ENCODE peak calls at places on chromosomes 3 and 15, in six cellular contexts. X, U, O, E, A and S are unnamed samples.

GRCh38 chr3:9169326-9169725 is 80.1 kb downstream of the SRGAP3 start:
- DNase-seq in X (no peak), E (no peak), A (no peak), O (no peak), U (no peak), S (no peak)

GRCh38 chr15:38878946-38879345 is 314.3 kb upstream of the RASGRP1 start:
- DNase-seq in X (no peak), U (no peak), E (peak), A (no peak), O (no peak), S (no peak)

GRCh38 chr15:90873998-90874605 is 5.7 kb downstream of the FURIN start:
- DNase-seq in X (no peak), U (no peak), A (no peak), E (peak), O (no peak), S (peak)

GRCh38 chr3:52230461-52230860 is 5.0 kb upstream of the TLR9 start:
- DNase-seq in U (no peak), O (no peak), A (no peak), E (no peak), X (no peak), S (peak)

GRCh38 chr3:73365756-73366397 is 258.9 kb downstream of the PDZRN3 start:
- DNase-seq in X (peak), E (no peak), U (peak), A (peak), O (no peak), S (no peak)

GRCh38 chr15:98850991-98851776 is 156.4 kb downstream of the PGPEP1L start:
- DNase-seq in X (peak), U (peak), A (no peak), E (peak), O (peak), S (peak)

GRCh38 chr3:122103821-122104514 is 48.8 kb downstream of the CD86 start:
- DNase-seq in U (no peak), X (no peak), E (no peak), O (no peak), A (no peak), S (no peak)

GRCh38 chr15:63473749-63473998 is 30.7 kb upstream of the USP3 start:
- DNase-seq in O (no peak), E (no peak), U (no peak), A (no peak), X (no peak), S (no peak)

GRCh38 chr3:61925721-61926120 is 364.4 kb downstream of the PTPRG start:
- DNase-seq in U (no peak), X (no peak), A (no peak), E (no peak), O (no peak), S (no peak)

GRCh38 chr15:53536479-53537120 is 222.9 kb downstream of the WDR72 start:
- DNase-seq in X (no peak), A (no peak), O (no peak), U (no peak), E (no peak), S (no peak)

GRCh38 chr15:53534105-53534839 is 225.2 kb downstream of the WDR72 start:
- DNase-seq in A (no peak), U (no peak), E (no peak), O (no peak), X (no peak), S (no peak)

GRCh38 chr15:53535886-53536285 is 223.6 kb downstream of the WDR72 start:
- DNase-seq in E (no peak), O (no peak), X (no peak), U (no peak), A (no peak), S (no peak)

GRCh38 chr15:53539878-53540277 is 219.6 kb downstream of the WDR72 start:
- DNase-seq in O (no peak), A (no peak), X (no peak), E (no peak), U (no peak), S (no peak)
- H3K4me3 ChIP-seq in O (no peak), A (no peak), X (no peak), E (no peak), U (no peak), S (no peak)

GRCh38 chr15:34664418-34664817 is 81.0 kb upstream of the GOLGA8B start:
- DNase-seq in X (no peak), A (no peak), O (no peak), E (peak), U (no peak), S (no peak)
- H3K4me3 ChIP-seq in X (no peak), A (no peak), O (no peak), E (no peak), U (no peak), S (no peak)

GRCh38 chr3:12002912-12003311 is 1.3 kb upstream of the SYN2 start:
- DNase-seq in X (no peak), E (no peak), U (no peak), O (no peak), A (no peak), S (no peak)

GRCh38 chr3:12005951-12006625 is 1.9 kb downstream of the SYN2 start:
- DNase-seq in E (no peak), X (no peak), U (no peak), A (no peak), O (no peak), S (no peak)

DNA sequence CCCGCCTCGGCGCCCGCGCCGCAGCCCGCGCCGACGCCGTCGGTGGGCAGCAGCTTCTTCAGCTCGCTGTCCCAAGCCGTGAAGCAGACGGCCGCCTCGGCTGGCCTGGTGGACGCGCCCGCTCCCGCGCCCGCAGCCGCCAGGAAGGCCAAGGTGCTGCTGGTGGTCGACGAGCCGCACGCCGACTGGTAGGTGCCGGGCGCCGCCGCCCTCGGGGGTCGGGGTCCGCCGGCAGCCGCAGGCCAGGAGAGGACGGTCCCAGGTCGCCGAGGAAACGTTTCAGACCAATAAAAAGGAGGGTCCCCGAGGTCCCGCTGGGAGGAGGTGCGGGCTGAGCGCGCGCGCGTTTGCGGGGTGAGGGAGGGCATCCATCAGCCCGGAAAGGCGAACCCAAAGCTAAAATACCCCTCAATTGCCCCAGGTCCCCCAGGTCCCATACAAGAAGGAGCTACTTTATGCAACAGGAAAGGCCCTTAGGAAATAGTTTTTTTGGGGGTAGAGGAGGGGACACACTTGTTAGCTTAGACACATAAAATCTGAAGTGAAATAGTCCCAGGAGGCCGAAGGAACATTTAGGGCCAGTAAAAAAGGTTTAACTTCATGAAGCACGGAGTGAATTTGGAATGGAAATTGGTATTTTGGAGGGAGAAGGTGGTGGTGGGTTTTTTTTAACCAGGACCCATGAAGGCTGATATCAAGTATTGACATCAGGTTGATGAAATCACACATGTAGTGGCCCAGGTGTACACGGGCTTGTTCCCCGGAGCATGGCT is 739 bp downstream of the SYN2 start:
- DNase-seq in X (no peak), U (no peak), O (no peak), A (no peak), E (no peak), S (peak)
- H3K4me3 ChIP-seq in X (no peak), U (no peak), O (no peak), A (no peak), E (no peak), S (peak)

GRCh38 chr15:67148196-67148701 is 82.8 kb downstream of the SMAD3 start:
- DNase-seq in O (peak), X (peak), E (peak), U (peak), A (peak), S (no peak)

GRCh38 chr15:67146214-67146613 is 80.8 kb downstream of the SMAD3 start:
- DNase-seq in A (no peak), E (peak), X (peak), U (peak), O (no peak), S (no peak)

GRCh38 chr15:67145710-67146109 is 80.3 kb downstream of the SMAD3 start:
- DNase-seq in A (no peak), U (no peak), E (no peak), O (no peak), X (no peak), S (no peak)

GRCh38 chr15:67147410-67147949 is 82.1 kb downstream of the SMAD3 start:
- DNase-seq in X (no peak), E (no peak), U (no peak), O (no peak), A (no peak), S (no peak)

DNA sequence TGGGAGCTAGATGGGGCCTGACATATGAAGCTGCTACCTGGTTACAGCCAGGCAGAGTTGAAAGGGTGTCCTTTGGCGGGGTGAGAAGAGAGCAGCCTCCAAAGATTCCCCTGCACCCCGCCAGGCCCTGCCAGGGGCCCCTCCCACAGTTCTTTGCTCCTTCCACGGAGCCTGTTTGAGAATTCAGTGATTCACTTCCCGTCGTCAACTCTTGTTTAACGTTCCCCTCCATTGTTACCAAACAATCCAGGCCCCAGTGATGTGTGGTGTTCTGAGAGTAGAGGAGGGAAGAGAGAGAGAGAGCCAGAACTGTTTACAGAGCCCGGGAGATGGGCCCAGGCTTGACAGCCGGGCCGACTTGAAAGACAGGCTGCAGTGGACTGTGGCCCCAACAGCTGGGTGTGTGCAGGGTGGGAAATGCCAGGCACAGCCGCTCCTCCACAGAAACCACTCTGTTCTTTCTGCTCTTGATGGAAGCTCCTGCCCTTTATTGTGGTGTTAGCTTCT is 81.5 kb downstream of the SMAD3 start:
- DNase-seq in X (peak), U (peak), A (peak), E (peak), O (no peak), S (no peak)
- H3K4me3 ChIP-seq in X (no peak), U (no peak), A (no peak), E (no peak), O (no peak), S (no peak)

GRCh38 chr3:99681512-99681911 is 43.1 kb downstream of the COL8A1 start:
- DNase-seq in U (no peak), X (peak), E (no peak), O (no peak), A (no peak), S (no peak)

GRCh38 chr3:99678926-99679325 is 40.5 kb downstream of the COL8A1 start:
- DNase-seq in E (no peak), O (no peak), U (no peak), X (no peak), A (no peak), S (no peak)

GRCh38 chr3:99681976-99682375 is 43.6 kb downstream of the COL8A1 start:
- DNase-seq in E (no peak), X (no peak), O (no peak), U (no peak), A (no peak), S (no peak)

GRCh38 chr3:99674086-99674789 is 35.8 kb downstream of the COL8A1 start:
- DNase-seq in X (no peak), E (peak), O (no peak), A (no peak), U (peak), S (no peak)

DNA sequence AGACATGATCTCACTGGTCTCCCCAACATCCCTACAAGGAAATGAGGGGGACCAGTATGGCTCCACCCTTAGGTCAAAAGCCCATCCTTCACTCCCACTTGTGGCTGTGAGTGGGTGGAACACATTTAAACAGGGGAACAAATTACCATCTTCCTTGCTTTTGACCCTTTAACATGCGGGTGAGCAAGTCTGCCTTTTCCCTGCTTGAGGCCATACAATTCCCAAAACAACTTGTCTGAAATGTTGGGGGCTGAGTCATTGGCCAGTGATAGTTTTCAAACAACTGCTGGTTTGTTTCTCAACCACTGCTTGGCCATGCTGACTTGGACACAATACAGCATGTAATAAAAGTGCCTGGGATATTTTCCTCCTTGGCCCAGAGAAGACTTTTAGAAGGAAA is 39.6 kb downstream of the COL8A1 start:
- DNase-seq in A (peak), U (peak), E (peak), O (no peak), X (peak), S (no peak)
- H3K4me3 ChIP-seq in A (no peak), U (no peak), E (no peak), O (no peak), X (no peak), S (no peak)

DNA sequence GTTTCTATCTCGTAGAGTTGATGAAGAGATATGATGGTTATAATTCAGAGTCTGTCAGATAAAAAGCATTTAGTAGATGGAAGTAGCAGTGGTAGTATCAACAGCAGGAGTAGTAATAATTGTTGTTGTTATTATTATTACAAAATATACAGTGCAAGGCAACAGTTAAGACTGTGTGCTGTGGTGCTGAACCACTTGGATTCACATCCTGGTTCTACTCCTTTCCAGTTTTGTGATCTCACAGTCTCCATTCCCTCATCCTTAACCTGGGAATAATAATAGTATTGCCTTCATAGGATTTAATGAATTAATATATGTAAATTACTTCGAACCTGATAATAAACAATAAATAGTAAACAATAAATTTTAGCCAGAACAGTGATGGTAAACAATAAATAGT is 37.1 kb upstream of the TSC22D2 start:
- DNase-seq in A (no peak), O (no peak), X (no peak), E (peak), U (peak), S (no peak)
- H3K4me3 ChIP-seq in A (peak), O (no peak), X (peak), E (peak), U (no peak), S (no peak)